ENCODE peak calls at places on chromosomes 13 and 19, in five cellular contexts. One of them, this sample, is unnamed.
A peak's percentile ranks its signal among the peaks of the same experiment; 100 is the strongest.

GRCh38 chr13:21749410-21749809 is 78.5 kb downstream of the FGF9 start:
- DNase-seq in A549: no peak
- DNase-seq in small intestine: no peak
- DNase-seq in heart left ventricle: no peak
- DNase-seq in CD8-positive, alpha-beta T cell: no peak
- DNase-seq in this sample: no peak

GRCh38 chr19:1250374-1251232 is 2.2 kb downstream of the MIDN start:
- DNase-seq in small intestine: peak; percentile 52
- DNase-seq in heart left ventricle: peak; percentile 79
- DNase-seq in A549: no peak
- DNase-seq in CD8-positive, alpha-beta T cell: peak; percentile 79
- DNase-seq in this sample: no peak

GRCh38 chr13:37023871-37024270 is 23.3 kb downstream of the EXOSC8 start:
- DNase-seq in heart left ventricle: no peak
- DNase-seq in A549: no peak
- DNase-seq in CD8-positive, alpha-beta T cell: no peak
- DNase-seq in small intestine: no peak
- DNase-seq in this sample: no peak

GRCh38 chr19:2164020-2164988 is 571 bp downstream of the DOT1L start:
- DNase-seq in CD8-positive, alpha-beta T cell: no peak
- DNase-seq in small intestine: no peak
- DNase-seq in heart left ventricle: no peak
- DNase-seq in A549: no peak
- DNase-seq in this sample: no peak

GRCh38 chr13:83449666-83450395 is 432.4 kb downstream of the SLITRK1 start:
- DNase-seq in small intestine: no peak
- DNase-seq in A549: peak; percentile 1
- DNase-seq in CD8-positive, alpha-beta T cell: no peak
- DNase-seq in heart left ventricle: no peak
- DNase-seq in this sample: no peak

GRCh38 chr19:3606690-3607289 is at the start of gene TBXA2R:
- DNase-seq in CD8-positive, alpha-beta T cell: peak; percentile 65
- DNase-seq in small intestine: no peak
- DNase-seq in heart left ventricle: peak; percentile 82
- DNase-seq in A549: peak; percentile 70
- DNase-seq in this sample: peak; percentile 55

GRCh38 chr13:60837806-60838205 is 440.8 kb downstream of the TDRD3 start:
- DNase-seq in A549: no peak
- DNase-seq in small intestine: no peak
- DNase-seq in CD8-positive, alpha-beta T cell: no peak
- DNase-seq in heart left ventricle: no peak
- DNase-seq in this sample: no peak

GRCh38 chr19:9940778-9941177 is 4.5 kb upstream of the OLFM2 start:
- DNase-seq in CD8-positive, alpha-beta T cell: no peak
- DNase-seq in A549: no peak
- DNase-seq in heart left ventricle: no peak
- DNase-seq in small intestine: no peak
- DNase-seq in this sample: no peak

GRCh38 chr19:45501730-45502014 is 3.4 kb downstream of the PPM1N start:
- DNase-seq in CD8-positive, alpha-beta T cell: no peak
- DNase-seq in small intestine: no peak
- DNase-seq in A549: no peak
- DNase-seq in heart left ventricle: no peak
- DNase-seq in this sample: no peak

GRCh38 chr19:12696366-12697335 is at the start of gene FBXW9:
- DNase-seq in small intestine: peak; percentile 90
- DNase-seq in A549: peak; percentile 85
- DNase-seq in heart left ventricle: peak; percentile 95
- DNase-seq in CD8-positive, alpha-beta T cell: peak; percentile 96
- DNase-seq in this sample: peak; percentile 97

GRCh38 chr13:79450110-79450509 is 30.8 kb upstream of the NDFIP2 start:
- DNase-seq in A549: no peak
- DNase-seq in CD8-positive, alpha-beta T cell: no peak
- DNase-seq in heart left ventricle: no peak
- DNase-seq in small intestine: no peak
- DNase-seq in this sample: no peak

GRCh38 chr13:65808061-65808460 is 1422.1 kb downstream of the PCDH9 start:
- DNase-seq in small intestine: no peak
- DNase-seq in heart left ventricle: no peak
- DNase-seq in CD8-positive, alpha-beta T cell: no peak
- DNase-seq in A549: no peak
- DNase-seq in this sample: no peak

GRCh38 chr19:6947745-6948144 is 60.4 kb downstream of the ADGRE1 start:
- DNase-seq in small intestine: no peak
- DNase-seq in A549: peak; percentile 26
- DNase-seq in heart left ventricle: peak; percentile 26
- DNase-seq in CD8-positive, alpha-beta T cell: no peak
- DNase-seq in this sample: no peak

GRCh38 chr19:44903602-44904425 is 1.8 kb upstream of the APOE start:
- DNase-seq in CD8-positive, alpha-beta T cell: peak; percentile 58
- DNase-seq in small intestine: peak; percentile 55
- DNase-seq in A549: peak; percentile 79
- DNase-seq in heart left ventricle: peak; percentile 65
- DNase-seq in this sample: peak; percentile 78

GRCh38 chr13:40060318-40061007 is 405.0 kb downstream of the COG6 start:
- DNase-seq in CD8-positive, alpha-beta T cell: no peak
- DNase-seq in heart left ventricle: peak; percentile 60
- DNase-seq in A549: no peak
- DNase-seq in small intestine: no peak
- DNase-seq in this sample: no peak

GRCh38 chr13:59750860-59751259 is 412.9 kb downstream of the DIAPH3 start:
- DNase-seq in small intestine: no peak
- DNase-seq in A549: no peak
- DNase-seq in heart left ventricle: no peak
- DNase-seq in CD8-positive, alpha-beta T cell: no peak
- DNase-seq in this sample: no peak

GRCh38 chr13:20258208-20258962 is 26.3 kb upstream of the GJB6 start:
- DNase-seq in heart left ventricle: no peak
- DNase-seq in CD8-positive, alpha-beta T cell: no peak
- DNase-seq in small intestine: no peak
- DNase-seq in A549: peak; percentile 10
- DNase-seq in this sample: no peak

GRCh38 chr19:36528921-36529518 is 949 bp upstream of the ZNF260 start:
- DNase-seq in CD8-positive, alpha-beta T cell: peak; percentile 25
- DNase-seq in heart left ventricle: no peak
- DNase-seq in small intestine: no peak
- DNase-seq in A549: peak; percentile 49
- DNase-seq in this sample: no peak

GRCh38 chr19:50857366-50857765 is 2.7 kb downstream of the KLK3 start:
- DNase-seq in CD8-positive, alpha-beta T cell: no peak
- DNase-seq in A549: no peak
- DNase-seq in heart left ventricle: no peak
- DNase-seq in small intestine: no peak
- DNase-seq in this sample: no peak

GRCh38 chr19:5078179-5078578 is 109.3 kb downstream of the KDM4B start:
- DNase-seq in A549: no peak
- DNase-seq in small intestine: no peak
- DNase-seq in heart left ventricle: no peak
- DNase-seq in CD8-positive, alpha-beta T cell: peak; percentile 60
- DNase-seq in this sample: no peak

GRCh38 chr13:43157796-43158195 is 134.4 kb downstream of the DNAJC15 start:
- DNase-seq in small intestine: no peak
- DNase-seq in A549: no peak
- DNase-seq in CD8-positive, alpha-beta T cell: no peak
- DNase-seq in heart left ventricle: no peak
- DNase-seq in this sample: no peak

GRCh38 chr19:47623921-47624391 is 15.0 kb downstream of the BICRA start:
- DNase-seq in A549: no peak
- DNase-seq in heart left ventricle: no peak
- DNase-seq in CD8-positive, alpha-beta T cell: no peak
- DNase-seq in small intestine: peak; percentile 92
- DNase-seq in this sample: no peak

DNA sequence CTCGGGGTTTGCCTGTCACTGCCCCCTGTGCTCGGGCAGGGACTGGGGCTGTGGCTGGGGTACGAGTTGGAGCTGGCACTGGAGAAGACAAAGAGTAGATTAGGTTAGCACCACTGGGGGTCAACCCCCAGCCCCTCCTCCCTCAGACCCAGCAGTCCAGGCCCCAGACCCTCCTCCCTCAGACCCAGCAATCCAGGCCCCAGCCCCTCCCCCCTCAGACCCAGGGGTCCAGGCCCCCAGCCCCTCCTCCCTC is 19.1 kb downstream of the ZNF575 start:
- DNase-seq in A549: no peak
- DNase-seq in heart left ventricle: peak; percentile 21
- DNase-seq in CD8-positive, alpha-beta T cell: no peak
- DNase-seq in small intestine: no peak
- DNase-seq in this sample: no peak
- H3K27ac ChIP-seq in A549: no peak overlapping the region
- H3K27ac ChIP-seq in heart left ventricle: no peak overlapping the region
- H3K27ac ChIP-seq in CD8-positive, alpha-beta T cell: no peak overlapping the region
- H3K27ac ChIP-seq in small intestine: no peak overlapping the region
- H3K27ac ChIP-seq in this sample: no peak overlapping the region

GRCh38 chr13:30744686-30745085 is 9.3 kb downstream of the ALOX5AP start:
- DNase-seq in heart left ventricle: no peak
- DNase-seq in A549: no peak
- DNase-seq in small intestine: peak; percentile 41
- DNase-seq in CD8-positive, alpha-beta T cell: no peak
- DNase-seq in this sample: no peak

GRCh38 chr13:30746816-30747215 is 11.5 kb downstream of the ALOX5AP start:
- DNase-seq in heart left ventricle: no peak
- DNase-seq in small intestine: no peak
- DNase-seq in CD8-positive, alpha-beta T cell: no peak
- DNase-seq in A549: no peak
- DNase-seq in this sample: no peak

GRCh38 chr13:30743319-30744055 is 8.1 kb downstream of the ALOX5AP start:
- DNase-seq in small intestine: peak; percentile 87
- DNase-seq in heart left ventricle: peak; percentile 57
- DNase-seq in CD8-positive, alpha-beta T cell: no peak
- DNase-seq in A549: peak; percentile 80
- DNase-seq in this sample: peak; percentile 44

GRCh38 chr13:30744056-30744684 is 8.8 kb downstream of the ALOX5AP start:
- DNase-seq in heart left ventricle: peak; percentile 40
- DNase-seq in small intestine: peak; percentile 90
- DNase-seq in CD8-positive, alpha-beta T cell: peak; percentile 94
- DNase-seq in A549: peak; percentile 25
- DNase-seq in this sample: peak; percentile 63

DNA sequence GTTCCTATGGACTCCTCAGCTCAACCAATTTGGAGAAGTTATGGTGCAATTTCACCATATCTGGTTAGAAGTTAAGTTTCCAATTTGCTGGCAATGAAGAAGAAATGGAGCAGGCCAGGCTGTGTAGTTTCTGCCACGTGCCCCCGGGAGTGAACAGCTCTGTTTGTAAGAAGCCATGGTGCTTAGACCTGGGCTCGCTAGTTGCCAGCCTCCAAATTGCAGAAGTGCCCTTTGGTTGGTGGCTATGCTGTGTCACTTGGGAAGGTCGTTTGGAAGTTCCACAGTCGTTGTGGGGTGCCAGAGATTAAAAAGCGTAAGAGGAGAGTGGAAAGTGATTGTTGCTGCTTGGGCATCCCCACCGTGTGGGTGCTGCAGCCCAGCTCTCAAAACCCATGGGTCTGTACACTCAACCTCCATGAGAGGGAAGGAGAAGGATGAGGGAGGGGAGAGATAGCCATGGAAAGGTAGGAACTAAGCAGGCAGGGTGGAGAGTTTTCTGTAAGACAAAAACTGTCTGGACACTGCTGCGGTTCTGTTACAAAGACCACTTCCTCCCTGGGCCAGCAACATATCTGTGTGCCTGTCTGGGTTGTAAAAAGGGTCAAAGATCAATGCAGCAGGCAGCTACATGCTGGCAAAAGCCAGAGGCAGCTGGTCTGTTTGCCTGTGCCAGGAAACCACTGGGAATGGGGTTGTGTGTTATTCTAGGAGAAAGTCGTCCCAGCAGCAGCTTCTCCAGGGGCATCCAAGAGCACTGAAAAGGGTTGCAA is 10.8 kb downstream of the ALOX5AP start:
- DNase-seq in small intestine: peak; percentile 93
- DNase-seq in heart left ventricle: no peak
- DNase-seq in A549: no peak
- DNase-seq in CD8-positive, alpha-beta T cell: no peak
- DNase-seq in this sample: no peak
- H3K4me3 ChIP-seq in small intestine: no peak overlapping the region
- H3K4me3 ChIP-seq in heart left ventricle: no peak overlapping the region
- H3K4me3 ChIP-seq in A549: no peak overlapping the region
- H3K4me3 ChIP-seq in CD8-positive, alpha-beta T cell: no peak overlapping the region
- H3K4me3 ChIP-seq in this sample: no peak overlapping the region

GRCh38 chr19:41430907-41431306 is 3.7 kb upstream of the B3GNT8 start:
- DNase-seq in A549: no peak
- DNase-seq in small intestine: no peak
- DNase-seq in heart left ventricle: no peak
- DNase-seq in CD8-positive, alpha-beta T cell: no peak
- DNase-seq in this sample: no peak
- H3K27ac ChIP-seq in A549: no peak overlapping the region
- H3K27ac ChIP-seq in small intestine: no peak overlapping the region
- H3K27ac ChIP-seq in heart left ventricle: peak overlapping the region; percentile 92
- H3K27ac ChIP-seq in CD8-positive, alpha-beta T cell: no peak overlapping the region
- H3K27ac ChIP-seq in this sample: no peak overlapping the region

GRCh38 chr13:99626461-99627082 is 125.3 kb downstream of the TM9SF2 start:
- DNase-seq in CD8-positive, alpha-beta T cell: no peak
- DNase-seq in small intestine: no peak
- DNase-seq in heart left ventricle: peak; percentile 43
- DNase-seq in A549: no peak
- DNase-seq in this sample: no peak
- H3K4me3 ChIP-seq in CD8-positive, alpha-beta T cell: no peak overlapping the region
- H3K4me3 ChIP-seq in small intestine: no peak overlapping the region
- H3K4me3 ChIP-seq in heart left ventricle: peak overlapping the region; percentile 32
- H3K4me3 ChIP-seq in A549: peak overlapping the region; percentile 19
- H3K4me3 ChIP-seq in this sample: no peak overlapping the region

GRCh38 chr19:48925240-48925843 is 8.2 kb upstream of the DHDH start:
- DNase-seq in small intestine: no peak
- DNase-seq in heart left ventricle: no peak
- DNase-seq in CD8-positive, alpha-beta T cell: no peak
- DNase-seq in A549: no peak
- DNase-seq in this sample: peak; percentile 30

GRCh38 chr19:48928164-48929005 is 5.1 kb upstream of the DHDH start:
- DNase-seq in A549: no peak
- DNase-seq in small intestine: no peak
- DNase-seq in CD8-positive, alpha-beta T cell: no peak
- DNase-seq in heart left ventricle: no peak
- DNase-seq in this sample: peak; percentile 78

GRCh38 chr19:48921721-48922500 is 11.6 kb upstream of the DHDH start:
- DNase-seq in small intestine: no peak
- DNase-seq in heart left ventricle: no peak
- DNase-seq in A549: no peak
- DNase-seq in CD8-positive, alpha-beta T cell: no peak
- DNase-seq in this sample: no peak

GRCh38 chr19:48922548-48923490 is 10.7 kb upstream of the DHDH start:
- DNase-seq in CD8-positive, alpha-beta T cell: no peak
- DNase-seq in heart left ventricle: no peak
- DNase-seq in small intestine: no peak
- DNase-seq in A549: no peak
- DNase-seq in this sample: no peak

GRCh38 chr19:48926909-48927308 is 6.6 kb upstream of the DHDH start:
- DNase-seq in CD8-positive, alpha-beta T cell: no peak
- DNase-seq in A549: peak; percentile 65
- DNase-seq in heart left ventricle: no peak
- DNase-seq in small intestine: peak; percentile 32
- DNase-seq in this sample: peak; percentile 75
- H3K27ac ChIP-seq in CD8-positive, alpha-beta T cell: no peak overlapping the region
- H3K27ac ChIP-seq in A549: peak overlapping the region; percentile 85
- H3K27ac ChIP-seq in heart left ventricle: no peak overlapping the region
- H3K27ac ChIP-seq in small intestine: no peak overlapping the region
- H3K27ac ChIP-seq in this sample: peak overlapping the region; percentile 56

GRCh38 chr13:109818136-109818535 is 31.8 kb upstream of the IRS2 start:
- DNase-seq in small intestine: no peak
- DNase-seq in heart left ventricle: no peak
- DNase-seq in A549: no peak
- DNase-seq in CD8-positive, alpha-beta T cell: no peak
- DNase-seq in this sample: no peak
- H3K4me3 ChIP-seq in small intestine: no peak overlapping the region
- H3K4me3 ChIP-seq in heart left ventricle: no peak overlapping the region
- H3K4me3 ChIP-seq in A549: no peak overlapping the region
- H3K4me3 ChIP-seq in CD8-positive, alpha-beta T cell: no peak overlapping the region
- H3K4me3 ChIP-seq in this sample: no peak overlapping the region

This sample was measured in lung.